ENCODE peak calls at places on chromosome 21, in six cellular contexts. P is GM23338, B is NCI-H1105, D is foreskin fibroblast, W is HCT116, S is IMR-90. Y is an unnamed sample.

GRCh38 chr21:45378258-45378966 is 26.6 kb upstream of the COL18A1 start:
- DNase-seq in P (peak; percentile 80), B (no peak), D (peak; percentile 82), W (no peak), S (peak; percentile 57), Y (no peak)

GRCh38 chr21:44349416-44349846 is 4.0 kb upstream of the TRPM2 start:
- DNase-seq in P (no peak), B (no peak), D (no peak), W (no peak), S (no peak), Y (no peak)

GRCh38 chr21:35127851-35128250 is 78.7 kb upstream of the RUNX1 start:
- DNase-seq in P (no peak), B (no peak), D (peak; percentile 46), W (no peak), S (no peak), Y (no peak)

GRCh38 chr21:29499734-29500343 is 201.1 kb downstream of the BACH1 start:
- DNase-seq in P (peak; percentile 84), B (peak; percentile 1), D (peak; percentile 46), W (peak; percentile 32), S (no peak), Y (peak; percentile 30)

GRCh38 chr21:35719105-35719504 is 341.2 kb downstream of the SETD4 start:
- DNase-seq in P (no peak), B (no peak), D (no peak), W (no peak), S (no peak), Y (no peak)

GRCh38 chr21:44449473-44450363 is 5.6 kb upstream of the LRRC3 start:
- DNase-seq in P (no peak), B (no peak), D (no peak), W (no peak), S (no peak), Y (no peak)

GRCh38 chr21:36155603-36156338 is 853 bp upstream of the DOP1B start:
- DNase-seq in P (peak; percentile 49), B (peak; percentile 16), D (no peak), W (no peak), S (no peak), Y (no peak)

GRCh38 chr21:34520769-34521508 is 8.9 kb upstream of the KCNE1 start:
- DNase-seq in P (no peak), B (no peak), D (no peak), W (no peak), S (no peak), Y (no peak)

GRCh38 chr21:36065497-36066036 is 4.3 kb upstream of the CBR1 start:
- DNase-seq in P (no peak), B (no peak), D (peak; percentile 79), W (no peak), S (peak; percentile 65), Y (peak; percentile 46)

GRCh38 chr21:33940164-33940563 is 24.6 kb upstream of the ATP5PO start:
- DNase-seq in P (no peak), B (no peak), D (peak; percentile 76), W (no peak), S (peak; percentile 79), Y (peak; percentile 40)

GRCh38 chr21:30710499-30710898 is 8.1 kb downstream of the KRTAP21-3 start:
- DNase-seq in P (no peak), B (no peak), D (no peak), W (no peak), S (no peak), Y (no peak)

GRCh38 chr21:44984428-44984791 is 44.6 kb downstream of the SLX9 start:
- DNase-seq in P (no peak), B (no peak), D (no peak), W (no peak), S (no peak), Y (no peak)

GRCh38 chr21:35932232-35932911 is 128.0 kb downstream of the SETD4 start:
- DNase-seq in P (no peak), B (no peak), D (peak; percentile 97), W (peak; percentile 91), S (peak; percentile 95), Y (peak; percentile 70)

GRCh38 chr21:35138665-35139381 is 89.7 kb upstream of the RUNX1 start:
- DNase-seq in P (peak; percentile 8), B (no peak), D (peak; percentile 54), W (peak; percentile 93), S (peak; percentile 95), Y (no peak)

GRCh38 chr21:25331286-25331685 is 276.0 kb downstream of the MRPL39 start:
- DNase-seq in P (no peak), B (no peak), D (peak; percentile 44), W (no peak), S (no peak), Y (no peak)

GRCh38 chr21:33219300-33219699 is 10.4 kb upstream of the IFNAR2 start:
- DNase-seq in P (no peak), B (no peak), D (no peak), W (no peak), S (no peak), Y (no peak)

GRCh38 chr21:15064576-15065380 is at the start of gene NRIP1:
- DNase-seq in P (peak; percentile 84), B (peak; percentile 73), D (peak; percentile 98), W (no peak), S (peak; percentile 87), Y (peak; percentile 89)

GRCh38 chr21:33892853-33893252 is 22.8 kb downstream of the ATP5PO start:
- DNase-seq in P (peak; percentile 93), B (no peak), D (no peak), W (no peak), S (no peak), Y (no peak)

GRCh38 chr21:29256125-29256895 is 42.4 kb upstream of the BACH1 start:
- DNase-seq in P (no peak), B (peak; percentile 61), D (no peak), W (no peak), S (no peak), Y (no peak)

GRCh38 chr21:45074818-45075605 is 632 bp downstream of the ADARB1 start:
- DNase-seq in P (peak; percentile 69), B (peak; percentile 27), D (peak; percentile 44), W (no peak), S (no peak), Y (peak; percentile 38)

GRCh38 chr21:35441868-35442582 is 392.9 kb upstream of the RUNX1 start:
- DNase-seq in P (peak; percentile 22), B (no peak), D (no peak), W (no peak), S (no peak), Y (no peak)

GRCh38 chr21:45950740-45951515 is 30.6 kb upstream of the COL6A1 start:
- DNase-seq in P (no peak), B (peak; percentile 62), D (peak; percentile 63), W (peak; percentile 12), S (peak; percentile 48), Y (peak; percentile 68)

GRCh38 chr21:28798798-28799197 is 193.9 kb downstream of the LTN1 start:
- DNase-seq in P (no peak), B (no peak), D (peak; percentile 73), W (no peak), S (peak; percentile 66), Y (no peak)

GRCh38 chr21:44658913-44659595 is 1.3 kb downstream of the KRTAP12-3 start:
- DNase-seq in P (no peak), B (no peak), D (no peak), W (no peak), S (no peak), Y (no peak)

GRCh38 chr21:31498985-31499384 is 154.9 kb upstream of the TIAM1 start:
- DNase-seq in P (peak; percentile 38), B (no peak), D (no peak), W (no peak), S (no peak), Y (no peak)

GRCh38 chr21:15243356-15243755 is 178.6 kb upstream of the NRIP1 start:
- DNase-seq in P (peak; percentile 18), B (no peak), D (no peak), W (no peak), S (no peak), Y (no peak)

GRCh38 chr21:32382108-32382601 is 10.7 kb downstream of the URB1 start:
- DNase-seq in P (no peak), B (peak; percentile 78), D (peak; percentile 55), W (no peak), S (peak; percentile 36), Y (peak; percentile 56)

Y was measured in hepatic stellate cell.